ENCODE peak calls at places on chromosomes 1 and 21, in eight cellular contexts. G is A549; C is hepatocyte; W is tibial artery; Q is DND-41; T is mucosa of descending colon; A is cardiac fibroblast; V is CD8-positive, alpha-beta T cell. S is an unnamed sample.

GRCh38 chr1:30701266-30701650 is 22.1 kb downstream of the MATN1 start:
- DNase-seq in V (no peak), W (no peak), G (no peak), Q (no peak), A (no peak), T (no peak), C (no peak), S (no peak)

GRCh38 chr1:34684246-34684645 is 70.6 kb upstream of the GJB5 start:
- DNase-seq in W (no peak), A (no peak), C (peak; percentile 67), V (peak; percentile 11), G (no peak), Q (peak; percentile 38), T (no peak), S (no peak)

GRCh38 chr1:227947678-227948492 is at the start of gene WNT9A:
- DNase-seq in W (peak; percentile 64), A (peak; percentile 33), G (peak; percentile 33), T (peak; percentile 58), Q (no peak), V (no peak), C (peak; percentile 86), S (no peak)

GRCh38 chr1:17743028-17743706 is 12.0 kb upstream of the ACTL8 start:
- DNase-seq in A (no peak), G (no peak), W (no peak), T (no peak), C (no peak), Q (no peak), V (no peak), S (no peak)

GRCh38 chr1:217889401-217889800 is 258.3 kb downstream of the SPATA17 start:
- DNase-seq in G (peak; percentile 25), C (peak; percentile 30), T (no peak), A (no peak), W (no peak), V (no peak), Q (no peak), S (no peak)

GRCh38 chr1:69846267-69846666 is 278.5 kb downstream of the LRRC7 start:
- DNase-seq in W (no peak), T (no peak), G (no peak), C (no peak), A (no peak), V (no peak), Q (no peak), S (no peak)

GRCh38 chr21:28769683-28770082 is 223.0 kb downstream of the LTN1 start:
- DNase-seq in W (no peak), A (peak; percentile 44), G (no peak), C (no peak), Q (no peak), V (no peak), T (no peak), S (no peak)

GRCh38 chr1:75855010-75855409 is 58.3 kb downstream of the MSH4 start:
- DNase-seq in A (peak; percentile 56), G (peak; percentile 1), T (no peak), V (no peak), C (no peak), Q (no peak), W (no peak), S (no peak)

GRCh38 chr1:36573445-36573844 is 90.7 kb upstream of the CSF3R start:
- DNase-seq in A (no peak), C (no peak), Q (no peak), T (no peak), V (no peak), G (no peak), W (no peak), S (no peak)

GRCh38 chr1:159600894-159601293 is 13.3 kb downstream of the APCS start:
- DNase-seq in C (no peak), A (no peak), V (no peak), T (no peak), G (no peak), W (no peak), Q (no peak), S (no peak)

GRCh38 chr21:36987845-36988244 is 18.7 kb upstream of the RIPPLY3 start:
- DNase-seq in Q (no peak), G (no peak), T (no peak), A (no peak), V (no peak), W (no peak), C (no peak), S (no peak)

GRCh38 chr1:229042482-229042881 is 228.4 kb upstream of the RAB4A start:
- DNase-seq in W (no peak), Q (no peak), A (no peak), V (no peak), C (no peak), T (no peak), G (no peak), S (no peak)

GRCh38 chr1:76240321-76240720 is 165.8 kb downstream of the ST6GALNAC3 start:
- DNase-seq in C (peak; percentile 12), W (no peak), G (no peak), T (no peak), V (no peak), Q (no peak), A (no peak), S (no peak)

GRCh38 chr1:36731226-36732037 is 248.7 kb upstream of the CSF3R start:
- DNase-seq in A (no peak), G (no peak), V (no peak), Q (no peak), W (peak; percentile 17), T (no peak), C (no peak), S (no peak)

GRCh38 chr21:45590246-45590725 is 48.0 kb upstream of the SLC19A1 start:
- DNase-seq in G (peak; percentile 46), C (peak; percentile 76), T (peak; percentile 75), Q (no peak), W (peak; percentile 59), A (peak; percentile 68), V (peak; percentile 70), S (peak; percentile 61)

GRCh38 chr1:172414331-172414730 is 6.2 kb upstream of the C1orf105 start:
- DNase-seq in G (no peak), Q (no peak), W (no peak), T (no peak), C (no peak), V (no peak), A (peak; percentile 76), S (no peak)

GRCh38 chr1:202452508-202452907 is 104.0 kb downstream of the PPP1R12B start:
- DNase-seq in V (no peak), A (no peak), Q (no peak), G (no peak), W (no peak), C (no peak), T (no peak), S (no peak)

GRCh38 chr1:109928591-109929111 is 18.0 kb downstream of the CSF1 start:
- DNase-seq in V (no peak), W (peak; percentile 78), C (peak; percentile 37), A (peak; percentile 79), T (no peak), G (no peak), Q (no peak), S (no peak)

GRCh38 chr1:156165083-156165482 is 11.7 kb downstream of the SEMA4A start:
- DNase-seq in G (no peak), V (no peak), C (no peak), W (no peak), A (peak; percentile 50), T (no peak), Q (no peak), S (no peak)

GRCh38 chr1:35882945-35883680 is at the start of gene AGO1:
- DNase-seq in T (peak; percentile 96), G (peak; percentile 90), V (peak; percentile 96), Q (peak; percentile 96), W (peak; percentile 95), A (peak; percentile 93), C (peak; percentile 97), S (peak; percentile 97)

GRCh38 chr1:17885663-17886062 is 130.5 kb downstream of the ACTL8 start:
- DNase-seq in G (no peak), Q (no peak), W (no peak), A (no peak), T (no peak), V (no peak), C (no peak), S (no peak)

GRCh38 chr21:42213082-42213774 is 5.7 kb upstream of the ABCG1 start:
- DNase-seq in Q (no peak), T (no peak), A (no peak), G (no peak), W (peak; percentile 24), V (no peak), C (no peak), S (no peak)

GRCh38 chr1:204384636-204385354 is 25.1 kb upstream of the PLEKHA6 start:
- DNase-seq in V (no peak), T (no peak), C (no peak), G (no peak), Q (no peak), W (peak; percentile 87), A (peak; percentile 16), S (no peak)

DNA sequence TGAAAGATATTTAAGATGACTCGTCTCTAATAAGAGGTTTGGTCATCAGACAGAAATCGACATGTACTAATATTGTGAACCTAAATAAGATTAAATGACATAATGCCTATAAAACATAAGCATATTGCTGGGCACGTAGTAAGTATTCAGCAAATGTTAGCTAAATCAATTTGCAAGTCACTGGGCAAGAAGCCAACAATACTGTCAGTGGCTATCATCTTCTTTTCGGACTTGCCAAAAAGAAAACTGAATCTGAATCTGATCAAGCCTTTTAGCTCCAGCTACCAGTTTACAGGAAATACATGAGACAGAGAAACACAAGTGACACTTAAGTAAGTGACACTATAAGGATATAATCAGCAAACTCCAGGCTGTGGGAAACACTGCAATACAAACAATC is 46.0 kb downstream of the RPL5 start:
- DNase-seq in T (no peak), Q (no peak), A (peak; percentile 28), V (no peak), G (no peak), W (no peak), C (no peak), S (peak; percentile 10)
- H3K4me3 ChIP-seq in T (no peak overlapping the region), Q (peak overlapping the region; percentile 1), A (no peak overlapping the region), V (no peak overlapping the region), G (no peak overlapping the region), W (no peak overlapping the region), C (no peak overlapping the region), S (peak overlapping the region; percentile 33)

GRCh38 chr1:52357397-52357796 is 8.6 kb downstream of the CC2D1B start:
- DNase-seq in V (no peak), W (no peak), C (no peak), G (no peak), Q (no peak), A (no peak), T (no peak), S (no peak)
- H3K4me3 ChIP-seq in V (no peak overlapping the region), W (no peak overlapping the region), C (no peak overlapping the region), G (no peak overlapping the region), Q (no peak overlapping the region), A (no peak overlapping the region), T (no peak overlapping the region), S (no peak overlapping the region)

GRCh38 chr1:15685820-15686219 is 1.7 kb downstream of the PLEKHM2 start:
- DNase-seq in C (no peak), V (no peak), W (no peak), T (no peak), G (no peak), A (no peak), Q (no peak), S (peak; percentile 4)
- H3K4me3 ChIP-seq in C (peak overlapping the region; percentile 100), V (no peak overlapping the region), W (peak overlapping the region; percentile 98), T (no peak overlapping the region), G (peak overlapping the region; percentile 91), A (peak overlapping the region; percentile 85), Q (no peak overlapping the region), S (no peak overlapping the region)

DNA sequence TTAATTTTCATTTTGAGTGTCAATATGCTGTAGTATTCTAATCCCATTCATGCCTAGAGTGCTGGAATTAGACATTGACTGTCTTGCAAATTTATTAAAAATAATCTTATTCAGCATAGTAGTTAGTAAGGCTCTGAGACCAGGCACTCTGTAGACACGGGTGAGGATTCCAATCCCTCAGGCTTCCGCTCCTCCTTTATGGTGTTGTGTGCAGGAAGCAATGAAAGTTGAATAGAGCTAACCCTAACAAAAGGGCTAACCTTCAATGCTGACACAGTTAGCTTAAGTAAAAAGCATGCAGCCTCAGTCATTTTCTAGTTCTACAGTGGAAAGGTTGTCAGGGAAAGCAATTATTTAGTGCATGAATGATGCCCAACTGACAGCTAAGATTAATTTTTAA is 199.6 kb upstream of the SGIP1 start:
- DNase-seq in C (no peak), W (no peak), A (no peak), V (no peak), T (no peak), Q (no peak), G (no peak), S (no peak)
- H3K4me3 ChIP-seq in C (no peak overlapping the region), W (peak overlapping the region; percentile 59), A (peak overlapping the region; percentile 52), V (peak overlapping the region; percentile 73), T (no peak overlapping the region), Q (no peak overlapping the region), G (peak overlapping the region; percentile 88), S (peak overlapping the region; percentile 75)